ENCODE peak calls at places on chromosomes 16 and 17, in six cellular contexts. One of them, this sample, is unnamed.

GRCh38 chr16:19031738-19032137 is 35.7 kb upstream of the COQ7 start:
- DNase-seq in frontal cortex: no peak
- DNase-seq in IMR-90: no peak
- DNase-seq in smooth muscle cell of the brain vasculature: no peak
- DNase-seq in NCI-H1092: no peak
- DNase-seq in NCI-H345: no peak
- DNase-seq in this sample: no peak

GRCh38 chr17:2239882-2240430 is 63.6 kb downstream of the SMG6 start:
- DNase-seq in frontal cortex: no peak
- DNase-seq in IMR-90: peak; percentile 96
- DNase-seq in smooth muscle cell of the brain vasculature: no peak
- DNase-seq in NCI-H1092: no peak
- DNase-seq in NCI-H345: no peak
- DNase-seq in this sample: peak; percentile 91

GRCh38 chr17:71764507-71764906 is 356.3 kb upstream of the SOX9 start:
- DNase-seq in frontal cortex: no peak
- DNase-seq in IMR-90: no peak
- DNase-seq in smooth muscle cell of the brain vasculature: no peak
- DNase-seq in NCI-H1092: no peak
- DNase-seq in NCI-H345: no peak
- DNase-seq in this sample: no peak

GRCh38 chr17:78862073-78863023 is 21.7 kb upstream of the USP36 start:
- DNase-seq in frontal cortex: no peak
- DNase-seq in IMR-90: peak; percentile 98
- DNase-seq in smooth muscle cell of the brain vasculature: peak; percentile 92
- DNase-seq in NCI-H1092: no peak
- DNase-seq in NCI-H345: no peak
- DNase-seq in this sample: peak; percentile 97

GRCh38 chr16:29815032-29815721 is 775 bp upstream of the PAGR1 start:
- DNase-seq in frontal cortex: no peak
- DNase-seq in IMR-90: no peak
- DNase-seq in smooth muscle cell of the brain vasculature: no peak
- DNase-seq in NCI-H1092: peak; percentile 78
- DNase-seq in NCI-H345: peak; percentile 60
- DNase-seq in this sample: no peak

GRCh38 chr16:24667244-24667764 is 62.1 kb upstream of the TNRC6A start:
- DNase-seq in frontal cortex: no peak
- DNase-seq in IMR-90: no peak
- DNase-seq in smooth muscle cell of the brain vasculature: no peak
- DNase-seq in NCI-H1092: no peak
- DNase-seq in NCI-H345: no peak
- DNase-seq in this sample: no peak

GRCh38 chr16:89164436-89164835 is 7.1 kb upstream of the CDH15 start:
- DNase-seq in frontal cortex: no peak
- DNase-seq in IMR-90: no peak
- DNase-seq in smooth muscle cell of the brain vasculature: no peak
- DNase-seq in NCI-H1092: no peak
- DNase-seq in NCI-H345: no peak
- DNase-seq in this sample: no peak

GRCh38 chr16:71859751-71860521 is 14.2 kb downstream of the ATXN1L start:
- DNase-seq in frontal cortex: no peak
- DNase-seq in IMR-90: no peak
- DNase-seq in smooth muscle cell of the brain vasculature: no peak
- DNase-seq in NCI-H1092: no peak
- DNase-seq in NCI-H345: no peak
- DNase-seq in this sample: no peak